ENCODE peak calls at places on chromosome 12, in nine cellular contexts. One of them, this sample, is unnamed.
A peak's percentile ranks its signal among the peaks of the same experiment; 100 is the strongest.

GRCh38 chr12:122018937-122019336 is 2.7 kb upstream of the BCL7A start:
- DNase-seq in heart right ventricle: no peak
- DNase-seq in heart left ventricle: no peak
- DNase-seq in colonic mucosa: no peak
- DNase-seq in IMR-90: no peak
- DNase-seq in psoas muscle: no peak
- DNase-seq in OCI-LY7: no peak
- DNase-seq in Peyer's patch: no peak
- DNase-seq in pancreas: no peak
- DNase-seq in this sample: no peak

GRCh38 chr12:57781801-57782200 is 786 bp upstream of the TSFM start:
- DNase-seq in colonic mucosa: no peak
- DNase-seq in Peyer's patch: no peak
- DNase-seq in pancreas: no peak
- DNase-seq in heart right ventricle: no peak
- DNase-seq in IMR-90: no peak
- DNase-seq in OCI-LY7: no peak
- DNase-seq in psoas muscle: no peak
- DNase-seq in heart left ventricle: no peak
- DNase-seq in this sample: no peak

GRCh38 chr12:54052745-54053624 is 650 bp upstream of the HOXC4 start:
- DNase-seq in heart right ventricle: no peak
- DNase-seq in psoas muscle: no peak
- DNase-seq in pancreas: no peak
- DNase-seq in IMR-90: no peak
- DNase-seq in heart left ventricle: no peak
- DNase-seq in colonic mucosa: no peak
- DNase-seq in OCI-LY7: peak; percentile 90
- DNase-seq in Peyer's patch: no peak
- DNase-seq in this sample: no peak

GRCh38 chr12:57485695-57486094 is 2.2 kb upstream of the MARS1 start:
- DNase-seq in OCI-LY7: no peak
- DNase-seq in pancreas: no peak
- DNase-seq in IMR-90: no peak
- DNase-seq in Peyer's patch: no peak
- DNase-seq in colonic mucosa: no peak
- DNase-seq in heart left ventricle: no peak
- DNase-seq in psoas muscle: no peak
- DNase-seq in heart right ventricle: no peak
- DNase-seq in this sample: no peak

GRCh38 chr12:53530056-53530455 is 22.8 kb upstream of the NPFF start:
- DNase-seq in colonic mucosa: no peak
- DNase-seq in Peyer's patch: no peak
- DNase-seq in heart left ventricle: no peak
- DNase-seq in psoas muscle: no peak
- DNase-seq in IMR-90: no peak
- DNase-seq in OCI-LY7: no peak
- DNase-seq in heart right ventricle: no peak
- DNase-seq in pancreas: no peak
- DNase-seq in this sample: no peak

GRCh38 chr12:79765157-79765556 is 74.4 kb upstream of the PAWR start:
- DNase-seq in Peyer's patch: no peak
- DNase-seq in colonic mucosa: no peak
- DNase-seq in heart left ventricle: no peak
- DNase-seq in heart right ventricle: no peak
- DNase-seq in psoas muscle: no peak
- DNase-seq in pancreas: no peak
- DNase-seq in IMR-90: no peak
- DNase-seq in OCI-LY7: no peak
- DNase-seq in this sample: no peak

GRCh38 chr12:91854725-91855124 is 290.9 kb downstream of the BTG1 start:
- DNase-seq in heart left ventricle: no peak
- DNase-seq in heart right ventricle: no peak
- DNase-seq in Peyer's patch: no peak
- DNase-seq in OCI-LY7: no peak
- DNase-seq in psoas muscle: no peak
- DNase-seq in IMR-90: peak; percentile 40
- DNase-seq in pancreas: no peak
- DNase-seq in colonic mucosa: no peak
- DNase-seq in this sample: peak; percentile 52

GRCh38 chr12:117603316-117604113 is 242.1 kb upstream of the NOS1 start:
- DNase-seq in Peyer's patch: no peak
- DNase-seq in heart left ventricle: no peak
- DNase-seq in colonic mucosa: no peak
- DNase-seq in OCI-LY7: no peak
- DNase-seq in psoas muscle: no peak
- DNase-seq in IMR-90: no peak
- DNase-seq in pancreas: no peak
- DNase-seq in heart right ventricle: no peak
- DNase-seq in this sample: no peak

GRCh38 chr12:67893003-67893402 is 96.2 kb upstream of the IFNG-AS1 start:
- DNase-seq in psoas muscle: no peak
- DNase-seq in IMR-90: no peak
- DNase-seq in heart left ventricle: no peak
- DNase-seq in pancreas: no peak
- DNase-seq in colonic mucosa: no peak
- DNase-seq in OCI-LY7: no peak
- DNase-seq in Peyer's patch: no peak
- DNase-seq in heart right ventricle: no peak
- DNase-seq in this sample: no peak

GRCh38 chr12:1518763-1519516 is 75.4 kb downstream of the FBXL14 start:
- DNase-seq in colonic mucosa: no peak
- DNase-seq in OCI-LY7: no peak
- DNase-seq in pancreas: no peak
- DNase-seq in heart right ventricle: no peak
- DNase-seq in psoas muscle: no peak
- DNase-seq in Peyer's patch: no peak
- DNase-seq in heart left ventricle: no peak
- DNase-seq in IMR-90: peak; percentile 91
- DNase-seq in this sample: peak; percentile 74

GRCh38 chr12:3044141-3044630 is 33.0 kb upstream of the TSPAN9 start:
- DNase-seq in OCI-LY7: no peak
- DNase-seq in colonic mucosa: no peak
- DNase-seq in heart right ventricle: no peak
- DNase-seq in Peyer's patch: no peak
- DNase-seq in psoas muscle: no peak
- DNase-seq in heart left ventricle: no peak
- DNase-seq in IMR-90: no peak
- DNase-seq in pancreas: no peak
- DNase-seq in this sample: no peak

GRCh38 chr12:10272466-10272865 is 35.2 kb upstream of the KLRD1 start:
- DNase-seq in OCI-LY7: no peak
- DNase-seq in pancreas: no peak
- DNase-seq in colonic mucosa: no peak
- DNase-seq in IMR-90: no peak
- DNase-seq in psoas muscle: no peak
- DNase-seq in Peyer's patch: no peak
- DNase-seq in heart right ventricle: no peak
- DNase-seq in heart left ventricle: no peak
- DNase-seq in this sample: no peak

GRCh38 chr12:109738878-109739665 is 25.4 kb downstream of the FAM222A start:
- DNase-seq in OCI-LY7: no peak
- DNase-seq in pancreas: peak; percentile 40
- DNase-seq in Peyer's patch: peak; percentile 23
- DNase-seq in colonic mucosa: no peak
- DNase-seq in psoas muscle: peak; percentile 41
- DNase-seq in heart right ventricle: no peak
- DNase-seq in heart left ventricle: no peak
- DNase-seq in IMR-90: peak; percentile 1
- DNase-seq in this sample: no peak

GRCh38 chr12:112839386-112839972 is 47.9 kb downstream of the RPH3A start:
- DNase-seq in heart left ventricle: no peak
- DNase-seq in IMR-90: peak; percentile 47
- DNase-seq in pancreas: no peak
- DNase-seq in psoas muscle: no peak
- DNase-seq in OCI-LY7: no peak
- DNase-seq in Peyer's patch: no peak
- DNase-seq in heart right ventricle: no peak
- DNase-seq in colonic mucosa: no peak
- DNase-seq in this sample: peak; percentile 86

GRCh38 chr12:45168976-45169375 is 46.9 kb upstream of the ANO6 start:
- DNase-seq in heart right ventricle: no peak
- DNase-seq in heart left ventricle: no peak
- DNase-seq in IMR-90: no peak
- DNase-seq in psoas muscle: no peak
- DNase-seq in colonic mucosa: no peak
- DNase-seq in Peyer's patch: no peak
- DNase-seq in pancreas: no peak
- DNase-seq in OCI-LY7: no peak
- DNase-seq in this sample: no peak

GRCh38 chr12:53171725-53172329 is 8.7 kb upstream of the ZNF740 start:
- DNase-seq in heart right ventricle: no peak
- DNase-seq in psoas muscle: no peak
- DNase-seq in IMR-90: no peak
- DNase-seq in colonic mucosa: peak; percentile 3
- DNase-seq in pancreas: no peak
- DNase-seq in heart left ventricle: no peak
- DNase-seq in OCI-LY7: no peak
- DNase-seq in Peyer's patch: no peak
- DNase-seq in this sample: no peak

GRCh38 chr12:11814362-11814761 is 164.9 kb downstream of the ETV6 start:
- DNase-seq in psoas muscle: no peak
- DNase-seq in IMR-90: peak; percentile 89
- DNase-seq in Peyer's patch: no peak
- DNase-seq in heart left ventricle: no peak
- DNase-seq in heart right ventricle: no peak
- DNase-seq in colonic mucosa: no peak
- DNase-seq in OCI-LY7: no peak
- DNase-seq in pancreas: no peak
- DNase-seq in this sample: peak; percentile 64

GRCh38 chr12:1719139-1719538 is 28.3 kb downstream of the ADIPOR2 start:
- DNase-seq in pancreas: no peak
- DNase-seq in heart right ventricle: no peak
- DNase-seq in colonic mucosa: no peak
- DNase-seq in IMR-90: no peak
- DNase-seq in OCI-LY7: no peak
- DNase-seq in psoas muscle: no peak
- DNase-seq in heart left ventricle: no peak
- DNase-seq in Peyer's patch: no peak
- DNase-seq in this sample: peak; percentile 67

GRCh38 chr12:110224379-110225304 is 56.4 kb upstream of the ATP2A2 start:
- DNase-seq in heart right ventricle: no peak
- DNase-seq in OCI-LY7: no peak
- DNase-seq in IMR-90: peak; percentile 89
- DNase-seq in Peyer's patch: no peak
- DNase-seq in psoas muscle: no peak
- DNase-seq in heart left ventricle: no peak
- DNase-seq in colonic mucosa: no peak
- DNase-seq in pancreas: no peak
- DNase-seq in this sample: peak; percentile 92

DNA sequence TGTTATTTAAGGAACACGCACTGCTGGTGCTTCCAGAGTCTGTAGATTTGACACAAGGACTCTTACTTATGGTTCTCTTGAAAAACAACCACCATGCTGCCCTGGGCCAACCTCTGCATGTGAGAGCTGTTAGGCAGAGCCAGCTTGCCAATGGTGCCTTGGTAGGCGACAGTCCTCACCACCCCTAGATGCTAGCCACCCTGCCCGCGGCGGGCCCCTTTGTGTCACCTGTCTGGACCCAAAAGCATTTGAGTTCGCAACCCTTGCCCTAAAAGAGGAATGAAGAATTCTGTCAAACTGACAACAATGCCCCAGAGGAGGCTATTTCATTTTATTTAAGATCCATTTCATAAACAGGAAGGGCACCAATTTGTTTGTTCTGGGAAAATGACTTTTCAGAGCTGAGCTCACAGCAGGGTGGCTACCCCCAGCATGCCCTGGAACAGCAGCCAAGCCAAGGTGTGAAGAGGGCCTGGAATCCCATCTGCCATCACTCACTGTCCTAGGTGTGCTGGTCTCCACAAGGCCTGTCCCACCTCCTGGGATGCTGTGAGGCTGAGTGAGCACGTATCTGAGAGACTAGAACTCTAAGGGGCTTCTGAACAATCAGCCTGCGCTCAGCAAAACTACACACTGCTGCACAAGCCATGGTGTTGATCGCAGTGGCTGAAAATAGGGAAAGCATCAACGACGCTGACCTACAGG is 63.8 kb upstream of the FZD10 start:
- DNase-seq in heart right ventricle: no peak
- DNase-seq in psoas muscle: no peak
- DNase-seq in Peyer's patch: no peak
- DNase-seq in OCI-LY7: no peak
- DNase-seq in IMR-90: no peak
- DNase-seq in colonic mucosa: no peak
- DNase-seq in heart left ventricle: no peak
- DNase-seq in pancreas: no peak
- DNase-seq in this sample: no peak
- TF ChIP-seq CTCF in heart right ventricle: no peak
- TF ChIP-seq CTCF in psoas muscle: no peak
- TF ChIP-seq CTCF in Peyer's patch: no peak
- TF ChIP-seq CTCF in OCI-LY7: no peak
- TF ChIP-seq CTCF in IMR-90: no peak
- TF ChIP-seq CTCF in colonic mucosa: no peak
- TF ChIP-seq CTCF in heart left ventricle: no peak
- TF ChIP-seq CTCF in pancreas: no peak
- TF ChIP-seq CTCF in this sample: no peak

DNA sequence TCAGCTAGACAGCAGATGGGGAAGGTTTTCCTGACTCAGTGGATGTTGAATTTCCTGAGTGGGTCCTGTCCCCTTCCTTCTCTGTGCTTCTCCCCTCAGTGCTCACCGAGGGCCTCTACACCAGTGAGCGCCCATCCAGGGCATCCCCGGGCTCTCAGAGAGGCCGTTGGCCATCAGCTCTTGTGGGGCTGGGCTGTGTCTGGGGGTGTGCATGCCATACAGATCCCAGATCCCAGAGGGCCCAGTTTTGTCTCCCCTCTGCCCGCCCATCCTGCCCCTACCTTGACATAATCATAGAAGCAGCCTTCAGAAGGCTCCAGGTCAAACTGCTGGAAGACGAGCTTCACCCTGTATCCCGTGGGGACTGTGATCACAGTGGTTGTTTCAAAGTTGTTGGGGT is 1.1 kb downstream of the C1R start:
- DNase-seq in pancreas: no peak
- DNase-seq in Peyer's patch: no peak
- DNase-seq in IMR-90: no peak
- DNase-seq in heart right ventricle: no peak
- DNase-seq in OCI-LY7: no peak
- DNase-seq in colonic mucosa: no peak
- DNase-seq in heart left ventricle: no peak
- DNase-seq in psoas muscle: peak; percentile 42
- DNase-seq in this sample: no peak
- H3K4me3 ChIP-seq in pancreas: no peak overlapping the region
- H3K4me3 ChIP-seq in Peyer's patch: peak overlapping the region; percentile 38
- H3K4me3 ChIP-seq in IMR-90: peak overlapping the region; percentile 55
- H3K4me3 ChIP-seq in heart right ventricle: peak overlapping the region; percentile 57
- H3K4me3 ChIP-seq in OCI-LY7: no peak overlapping the region
- H3K4me3 ChIP-seq in colonic mucosa: peak overlapping the region; percentile 44
- H3K4me3 ChIP-seq in heart left ventricle: peak overlapping the region; percentile 57
- H3K4me3 ChIP-seq in psoas muscle: peak overlapping the region; percentile 65
- H3K4me3 ChIP-seq in this sample: peak overlapping the region; percentile 84

GRCh38 chr12:23376238-23376637 is 573.2 kb downstream of the SOX5 start:
- DNase-seq in pancreas: no peak
- DNase-seq in OCI-LY7: no peak
- DNase-seq in heart right ventricle: no peak
- DNase-seq in psoas muscle: no peak
- DNase-seq in Peyer's patch: no peak
- DNase-seq in colonic mucosa: no peak
- DNase-seq in IMR-90: no peak
- DNase-seq in heart left ventricle: no peak
- DNase-seq in this sample: no peak
- TF ChIP-seq CTCF in pancreas: no peak
- TF ChIP-seq CTCF in OCI-LY7: no peak
- TF ChIP-seq CTCF in heart right ventricle: no peak
- TF ChIP-seq CTCF in psoas muscle: no peak
- TF ChIP-seq CTCF in Peyer's patch: no peak
- TF ChIP-seq CTCF in colonic mucosa: no peak
- TF ChIP-seq CTCF in IMR-90: no peak
- TF ChIP-seq CTCF in heart left ventricle: no peak
- TF ChIP-seq CTCF in this sample: no peak

GRCh38 chr12:98997-99396 is 32.4 kb downstream of the IQSEC3 start:
- DNase-seq in psoas muscle: no peak
- DNase-seq in colonic mucosa: no peak
- DNase-seq in heart right ventricle: no peak
- DNase-seq in IMR-90: no peak
- DNase-seq in Peyer's patch: no peak
- DNase-seq in heart left ventricle: no peak
- DNase-seq in pancreas: no peak
- DNase-seq in OCI-LY7: no peak
- DNase-seq in this sample: no peak
- H3K4me3 ChIP-seq in psoas muscle: no peak overlapping the region
- H3K4me3 ChIP-seq in colonic mucosa: no peak overlapping the region
- H3K4me3 ChIP-seq in heart right ventricle: no peak overlapping the region
- H3K4me3 ChIP-seq in IMR-90: no peak overlapping the region
- H3K4me3 ChIP-seq in Peyer's patch: no peak overlapping the region
- H3K4me3 ChIP-seq in heart left ventricle: no peak overlapping the region
- H3K4me3 ChIP-seq in pancreas: no peak overlapping the region
- H3K4me3 ChIP-seq in OCI-LY7: no peak overlapping the region
- H3K4me3 ChIP-seq in this sample: no peak overlapping the region

This sample was measured in fibroblast of pulmonary artery.